ENCODE peak calls at places on chromosomes 6 and 20, in ten cellular contexts. S, C, L, R, G, I, N, O, F and Z are unnamed samples.

GRCh38 chr6:36329798-36330291 is 6.8 kb downstream of the BNIP5 start:
- DNase-seq in G (no peak), L (no peak), N (no peak), C (no peak), S (no peak), R (no peak), I (no peak), O (no peak), F (no peak), Z (no peak)

GRCh38 chr6:166097914-166098522 is 69.6 kb downstream of the TBXT start:
- DNase-seq in C (peak; percentile 81), G (peak; percentile 15), F (peak; percentile 87), R (peak; percentile 3), S (peak; percentile 87), O (peak; percentile 83), I (peak; percentile 61), N (peak; percentile 49), L (peak; percentile 73), Z (peak; percentile 5)

GRCh38 chr6:109465772-109466171 is 10.2 kb upstream of the MICAL1 start:
- DNase-seq in S (no peak), G (no peak), F (no peak), C (no peak), O (no peak), R (no peak), I (no peak), N (no peak), L (no peak), Z (no peak)

GRCh38 chr6:167754691-167755090 is 72.0 kb upstream of the AFDN start:
- DNase-seq in G (no peak), O (no peak), R (no peak), F (no peak), I (no peak), S (no peak), N (no peak), L (no peak), C (no peak), Z (no peak)

GRCh38 chr6:159623156-159623555 is 69.9 kb downstream of the SOD2 start:
- DNase-seq in S (no peak), I (no peak), G (no peak), R (no peak), N (no peak), F (no peak), C (no peak), L (no peak), O (no peak), Z (no peak)

GRCh38 chr6:16770701-16771569 is 9.7 kb upstream of the ATXN1 start:
- DNase-seq in O (peak; percentile 83), F (peak; percentile 84), R (peak; percentile 65), N (peak; percentile 68), G (peak; percentile 76), C (peak; percentile 89), I (peak; percentile 40), S (peak; percentile 83), L (no peak), Z (peak; percentile 51)

GRCh38 chr6:144710207-144710606 is 425.1 kb downstream of the UTRN start:
- DNase-seq in G (no peak), F (peak; percentile 79), L (peak; percentile 63), S (peak; percentile 5), R (no peak), I (no peak), N (no peak), C (peak; percentile 76), O (peak; percentile 60), Z (peak; percentile 92)

GRCh38 chr6:1104988-1105670 is 206.8 kb upstream of the FOXQ1 start:
- DNase-seq in R (no peak), O (no peak), I (no peak), L (no peak), C (no peak), S (no peak), G (no peak), N (no peak), F (no peak), Z (no peak)

GRCh38 chr6:21836292-21836691 is 242.7 kb downstream of the SOX4 start:
- DNase-seq in O (no peak), N (no peak), C (peak; percentile 45), I (no peak), F (no peak), L (no peak), R (no peak), S (no peak), G (no peak), Z (peak; percentile 25)

GRCh38 chr6:28207244-28208179 is 17.6 kb upstream of the ZSCAN9 start:
- DNase-seq in R (no peak), I (peak; percentile 40), L (no peak), S (peak; percentile 17), C (peak; percentile 30), G (no peak), F (peak; percentile 13), O (peak; percentile 38), N (no peak), Z (peak; percentile 44)

GRCh38 chr6:129685640-129686031 is 24.3 kb downstream of the ARHGAP18 start:
- DNase-seq in F (no peak), C (no peak), S (no peak), R (no peak), L (no peak), N (no peak), O (no peak), G (no peak), I (no peak), Z (no peak)

GRCh38 chr20:17197041-17197440 is 29.8 kb upstream of the PCSK2 start:
- DNase-seq in N (no peak), G (no peak), C (no peak), O (no peak), F (no peak), R (no peak), L (no peak), S (no peak), I (no peak), Z (no peak)

GRCh38 chr20:17205261-17205660 is 21.6 kb upstream of the PCSK2 start:
- DNase-seq in O (no peak), N (no peak), F (no peak), L (no peak), R (no peak), I (no peak), C (no peak), G (no peak), S (no peak), Z (no peak)

GRCh38 chr20:17202030-17202429 is 24.8 kb upstream of the PCSK2 start:
- DNase-seq in F (no peak), C (no peak), G (no peak), O (no peak), N (no peak), R (no peak), I (no peak), S (no peak), L (no peak), Z (no peak)

DNA sequence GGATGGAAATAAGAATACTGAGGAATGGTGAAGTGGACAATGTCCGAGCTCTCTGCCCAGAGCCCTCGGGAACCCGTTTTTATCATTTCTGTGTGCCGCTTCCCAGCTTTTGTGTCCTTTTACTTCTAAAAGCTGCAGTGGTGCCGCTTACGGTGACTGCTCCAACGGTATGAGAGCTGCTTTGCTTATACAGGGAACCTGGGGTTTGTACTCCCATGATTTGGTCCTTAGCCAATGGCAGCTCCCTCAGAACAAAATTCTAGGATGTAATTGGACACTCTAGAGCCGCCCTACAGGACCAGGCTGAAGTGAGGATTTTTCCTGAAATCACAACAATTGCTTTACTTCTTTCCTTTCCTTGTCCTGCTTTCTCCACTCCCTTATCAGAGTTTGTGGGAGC is 24.2 kb upstream of the PCSK2 start:
- DNase-seq in O (no peak), N (no peak), F (no peak), S (no peak), L (no peak), I (peak; percentile 39), R (no peak), C (no peak), G (no peak), Z (no peak)
- H3K4me3 ChIP-seq in O (no peak overlapping the region), N (no peak overlapping the region), F (no peak overlapping the region), S (no peak overlapping the region), L (no peak overlapping the region), I (no peak overlapping the region), R (no peak overlapping the region), C (no peak overlapping the region), G (no peak overlapping the region), Z (no peak overlapping the region)

DNA sequence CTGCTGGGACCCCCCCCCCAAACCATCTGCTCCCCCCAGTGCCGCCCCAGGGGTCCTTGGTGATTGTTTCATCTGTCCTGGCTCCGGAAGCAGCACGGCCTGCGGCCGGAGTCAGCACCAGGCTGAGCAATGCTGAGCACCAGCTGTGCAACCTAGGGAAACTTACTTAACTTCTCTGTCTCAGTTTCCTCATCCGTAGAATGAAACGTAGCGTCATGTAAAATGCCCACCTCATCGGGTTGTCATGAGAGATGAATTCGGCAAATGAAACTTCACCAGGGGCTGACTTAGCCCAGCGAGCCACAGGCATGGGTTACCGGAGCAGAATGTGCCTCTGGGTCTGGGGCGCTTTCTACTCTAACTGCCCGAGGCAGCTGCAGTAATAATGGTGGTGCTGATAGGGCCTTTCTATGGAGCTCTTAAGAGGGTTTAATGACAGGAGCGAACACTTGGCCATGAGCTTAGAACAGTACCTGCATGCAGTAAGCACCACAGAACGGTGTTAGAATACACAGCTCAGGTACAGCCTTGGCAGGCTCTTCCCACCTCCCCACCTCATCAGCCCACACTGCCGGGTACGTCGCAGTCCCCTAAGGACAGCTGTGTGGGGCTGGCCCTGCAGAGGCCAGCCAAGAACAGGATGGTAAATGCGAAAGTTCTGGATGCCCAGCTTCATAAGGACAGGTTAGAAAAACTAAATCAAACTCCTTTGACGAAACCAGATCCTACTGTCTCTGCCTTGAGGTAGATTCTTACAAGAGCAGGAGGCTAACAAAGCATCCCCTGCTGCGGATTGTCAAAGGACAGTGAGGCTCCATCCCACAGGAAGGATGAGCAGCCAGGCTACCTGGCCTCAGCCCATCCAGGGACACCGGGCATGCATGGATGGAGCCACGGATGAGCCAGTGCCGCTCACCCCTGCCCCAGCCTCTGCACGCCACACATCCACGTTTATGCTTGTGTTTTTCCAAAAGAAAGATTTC is 1.5 kb downstream of the THBS2 start:
- DNase-seq in O (no peak), N (no peak), G (no peak), F (no peak), I (no peak), C (no peak), R (no peak), S (no peak), L (no peak), Z (no peak)
- H3K4me3 ChIP-seq in O (peak overlapping the region; percentile 78), N (no peak overlapping the region), G (no peak overlapping the region), F (peak overlapping the region; percentile 66), I (peak overlapping the region; percentile 33), C (peak overlapping the region; percentile 63), R (no peak overlapping the region), S (no peak overlapping the region), L (peak overlapping the region; percentile 37), Z (peak overlapping the region; percentile 93)

DNA sequence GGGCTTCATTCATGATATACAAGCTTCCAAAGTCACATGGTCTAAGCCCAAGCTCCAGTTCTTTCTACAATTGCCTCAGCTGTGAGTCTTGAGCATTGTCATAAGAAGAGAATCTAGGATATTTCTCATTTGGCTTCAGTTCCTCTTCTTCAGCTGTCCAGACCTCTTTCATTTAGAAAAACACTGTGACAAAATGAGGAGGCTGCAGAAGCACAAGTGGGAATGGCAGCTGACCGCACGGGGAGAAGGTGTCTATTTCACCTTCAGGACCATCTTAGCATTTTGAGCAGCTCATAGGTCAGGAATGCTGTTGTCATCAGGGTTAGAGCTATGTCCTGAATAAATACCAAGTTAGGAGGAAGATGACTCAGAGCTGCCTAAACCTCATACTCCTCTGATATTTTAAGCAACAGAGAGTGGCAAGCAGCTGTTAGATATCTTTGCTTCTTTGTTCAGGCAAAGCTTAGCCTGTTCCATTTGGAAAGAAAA is 390.1 kb upstream of the CITED2 start:
- DNase-seq in R (no peak), L (peak; percentile 83), S (peak; percentile 72), I (no peak), G (no peak), C (peak; percentile 91), F (peak; percentile 91), N (peak; percentile 83), O (peak; percentile 93), Z (peak; percentile 91)
- H3K4me3 ChIP-seq in R (no peak overlapping the region), L (no peak overlapping the region), S (no peak overlapping the region), I (no peak overlapping the region), G (no peak overlapping the region), C (no peak overlapping the region), F (no peak overlapping the region), N (peak overlapping the region; percentile 27), O (no peak overlapping the region), Z (no peak overlapping the region)

GRCh38 chr20:50232651-50233324 is 42.2 kb downstream of the CEBPB start:
- DNase-seq in G (no peak), C (no peak), I (no peak), N (no peak), S (no peak), L (no peak), O (no peak), R (no peak), F (no peak), Z (no peak)
- H3K4me3 ChIP-seq in G (no peak overlapping the region), C (no peak overlapping the region), I (peak overlapping the region; percentile 25), N (no peak overlapping the region), S (no peak overlapping the region), L (no peak overlapping the region), O (no peak overlapping the region), R (no peak overlapping the region), F (no peak overlapping the region), Z (no peak overlapping the region)